ENCODE peak calls at places on chromosome 16, in five cellular contexts. One of them, this sample, is unnamed.

GRCh38 chr16:79510879-79511278 is 89.7 kb downstream of the MAF start:
- DNase-seq in esophagus squamous epithelium: no peak
- DNase-seq in esophagus muscularis mucosa: no peak
- DNase-seq in tibial nerve: no peak
- DNase-seq in A549: no peak
- DNase-seq in this sample: no peak

GRCh38 chr16:81816351-81816750 is 37.3 kb downstream of the PLCG2 start:
- DNase-seq in esophagus squamous epithelium: no peak
- DNase-seq in tibial nerve: no peak
- DNase-seq in esophagus muscularis mucosa: no peak
- DNase-seq in A549: no peak
- DNase-seq in this sample: no peak

GRCh38 chr16:14050297-14051027 is 20.7 kb upstream of the MRTFB start:
- DNase-seq in esophagus muscularis mucosa: no peak
- DNase-seq in tibial nerve: no peak
- DNase-seq in A549: peak
- DNase-seq in esophagus squamous epithelium: no peak
- DNase-seq in this sample: no peak

GRCh38 chr16:66167564-66168291 is 198.8 kb upstream of the CDH5 start:
- DNase-seq in A549: no peak
- DNase-seq in tibial nerve: no peak
- DNase-seq in esophagus squamous epithelium: no peak
- DNase-seq in esophagus muscularis mucosa: no peak
- DNase-seq in this sample: no peak

GRCh38 chr16:64174327-64174726 is 947.5 kb downstream of the CDH11 start:
- DNase-seq in tibial nerve: no peak
- DNase-seq in A549: no peak
- DNase-seq in esophagus muscularis mucosa: no peak
- DNase-seq in esophagus squamous epithelium: no peak
- DNase-seq in this sample: no peak

GRCh38 chr16:81601008-81601428 is 156.4 kb downstream of the CMIP start:
- DNase-seq in A549: peak
- DNase-seq in tibial nerve: no peak
- DNase-seq in esophagus squamous epithelium: no peak
- DNase-seq in esophagus muscularis mucosa: no peak
- DNase-seq in this sample: no peak

GRCh38 chr16:4402439-4403132 is 13.8 kb downstream of the CORO7 start:
- DNase-seq in A549: peak
- DNase-seq in esophagus squamous epithelium: no peak
- DNase-seq in tibial nerve: peak
- DNase-seq in esophagus muscularis mucosa: no peak
- DNase-seq in this sample: peak

GRCh38 chr16:72372082-72372615 is 200.2 kb upstream of the PMFBP1 start:
- DNase-seq in tibial nerve: no peak
- DNase-seq in A549: no peak
- DNase-seq in esophagus muscularis mucosa: no peak
- DNase-seq in esophagus squamous epithelium: no peak
- DNase-seq in this sample: no peak

GRCh38 chr16:57067347-57067746 is 25.0 kb upstream of the CPNE2 start:
- DNase-seq in esophagus muscularis mucosa: no peak
- DNase-seq in esophagus squamous epithelium: no peak
- DNase-seq in A549: no peak
- DNase-seq in tibial nerve: no peak
- DNase-seq in this sample: no peak

GRCh38 chr16:68756250-68757051 is 19.4 kb downstream of the CDH1 start:
- DNase-seq in tibial nerve: no peak
- DNase-seq in esophagus muscularis mucosa: no peak
- DNase-seq in A549: no peak
- DNase-seq in esophagus squamous epithelium: no peak
- DNase-seq in this sample: peak

GRCh38 chr16:68065716-68066305 is 19.4 kb upstream of the NFATC3 start:
- DNase-seq in A549: no peak
- DNase-seq in tibial nerve: no peak
- DNase-seq in esophagus muscularis mucosa: no peak
- DNase-seq in esophagus squamous epithelium: no peak
- DNase-seq in this sample: peak

GRCh38 chr16:30379165-30379783 is 3.1 kb downstream of the SEPTIN1 start:
- DNase-seq in esophagus muscularis mucosa: no peak
- DNase-seq in tibial nerve: no peak
- DNase-seq in A549: no peak
- DNase-seq in esophagus squamous epithelium: no peak
- DNase-seq in this sample: no peak

GRCh38 chr16:72897707-72898106 is 150.2 kb downstream of the ZFHX3 start:
- DNase-seq in esophagus squamous epithelium: no peak
- DNase-seq in tibial nerve: no peak
- DNase-seq in A549: no peak
- DNase-seq in esophagus muscularis mucosa: no peak
- DNase-seq in this sample: no peak

GRCh38 chr16:3945751-3946603 is 65.5 kb upstream of the CREBBP start:
- DNase-seq in A549: peak
- DNase-seq in tibial nerve: no peak
- DNase-seq in esophagus muscularis mucosa: no peak
- DNase-seq in esophagus squamous epithelium: no peak
- DNase-seq in this sample: peak

GRCh38 chr16:57752581-57753447 is 17.2 kb downstream of the KATNB1 start:
- DNase-seq in esophagus squamous epithelium: no peak
- DNase-seq in esophagus muscularis mucosa: no peak
- DNase-seq in tibial nerve: no peak
- DNase-seq in A549: no peak
- DNase-seq in this sample: no peak

GRCh38 chr16:66081967-66082366 is 284.5 kb upstream of the CDH5 start:
- DNase-seq in tibial nerve: no peak
- DNase-seq in A549: peak
- DNase-seq in esophagus squamous epithelium: no peak
- DNase-seq in esophagus muscularis mucosa: peak
- DNase-seq in this sample: no peak

GRCh38 chr16:50881331-50881830 is 139.5 kb downstream of the CYLD start:
- DNase-seq in tibial nerve: no peak
- DNase-seq in esophagus muscularis mucosa: peak
- DNase-seq in A549: no peak
- DNase-seq in esophagus squamous epithelium: no peak
- DNase-seq in this sample: no peak
- TF ChIP-seq POLR2A in tibial nerve: no peak
- TF ChIP-seq POLR2A in esophagus muscularis mucosa: no peak
- TF ChIP-seq POLR2A in A549: no peak
- TF ChIP-seq POLR2A in esophagus squamous epithelium: no peak
- TF ChIP-seq POLR2A in this sample: no peak

DNA sequence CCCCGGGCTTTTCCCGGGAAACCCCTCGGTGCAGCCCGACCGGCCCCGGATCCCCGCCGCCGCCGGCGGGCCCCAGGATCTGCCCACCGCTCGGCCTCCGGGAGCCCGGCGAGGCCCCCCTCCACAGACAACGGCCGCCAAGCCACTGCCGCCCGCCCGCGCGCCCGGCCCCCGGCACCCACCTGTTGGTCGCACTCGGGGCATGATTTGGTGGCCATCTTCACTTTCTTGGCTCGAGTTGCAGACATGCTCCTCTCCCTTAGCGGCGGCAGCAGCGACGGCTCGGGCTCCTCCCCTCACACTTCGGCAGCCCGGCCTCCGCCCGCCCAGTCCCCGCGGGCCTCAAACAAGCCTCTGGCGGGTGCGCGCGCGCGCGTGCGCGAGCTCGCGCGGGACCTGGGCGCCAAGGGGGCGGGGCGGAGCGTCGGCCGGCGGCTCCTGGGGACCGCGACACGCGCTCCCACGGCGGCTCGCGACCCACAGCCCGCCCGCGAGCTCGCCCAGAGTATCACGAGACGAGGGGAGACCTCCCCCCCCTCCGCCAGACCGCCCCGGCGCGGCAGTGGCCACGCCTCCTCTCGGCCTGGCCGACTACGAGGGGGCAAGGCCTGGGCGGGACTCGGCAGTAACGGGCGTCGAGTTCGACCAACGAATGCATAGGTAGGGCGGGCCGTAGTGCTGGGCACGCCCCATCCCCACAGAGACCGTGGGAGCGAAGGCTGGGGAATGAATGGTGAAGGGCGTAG is at the start of gene C16orf87:
- DNase-seq in tibial nerve: peak
- DNase-seq in esophagus squamous epithelium: peak
- DNase-seq in A549: peak
- DNase-seq in esophagus muscularis mucosa: peak
- DNase-seq in this sample: peak
- TF ChIP-seq POLR2A in tibial nerve: peak
- TF ChIP-seq POLR2A in esophagus squamous epithelium: peak
- TF ChIP-seq POLR2A in A549: peak
- TF ChIP-seq POLR2A in esophagus muscularis mucosa: no peak
- TF ChIP-seq POLR2A in this sample: no peak

GRCh38 chr16:53209489-53209888 is 154.7 kb downstream of the CHD9 start:
- DNase-seq in esophagus squamous epithelium: no peak
- DNase-seq in tibial nerve: no peak
- DNase-seq in esophagus muscularis mucosa: no peak
- DNase-seq in A549: no peak
- DNase-seq in this sample: no peak

GRCh38 chr16:53213542-53213941 is 158.8 kb downstream of the CHD9 start:
- DNase-seq in tibial nerve: no peak
- DNase-seq in A549: no peak
- DNase-seq in esophagus squamous epithelium: no peak
- DNase-seq in esophagus muscularis mucosa: no peak
- DNase-seq in this sample: no peak

GRCh38 chr16:53211253-53211652 is 156.5 kb downstream of the CHD9 start:
- DNase-seq in tibial nerve: no peak
- DNase-seq in A549: no peak
- DNase-seq in esophagus muscularis mucosa: no peak
- DNase-seq in esophagus squamous epithelium: no peak
- DNase-seq in this sample: no peak

GRCh38 chr16:53212899-53213235 is 158.1 kb downstream of the CHD9 start:
- DNase-seq in A549: no peak
- DNase-seq in esophagus muscularis mucosa: no peak
- DNase-seq in tibial nerve: no peak
- DNase-seq in esophagus squamous epithelium: no peak
- DNase-seq in this sample: no peak

GRCh38 chr16:53207810-53208752 is 153.3 kb downstream of the CHD9 start:
- DNase-seq in esophagus muscularis mucosa: no peak
- DNase-seq in esophagus squamous epithelium: no peak
- DNase-seq in A549: peak
- DNase-seq in tibial nerve: peak
- DNase-seq in this sample: peak
- TF ChIP-seq POLR2A in esophagus muscularis mucosa: no peak
- TF ChIP-seq POLR2A in esophagus squamous epithelium: no peak
- TF ChIP-seq POLR2A in A549: peak
- TF ChIP-seq POLR2A in tibial nerve: no peak
- TF ChIP-seq POLR2A in this sample: peak

GRCh38 chr16:11679250-11679649 is 11.0 kb downstream of the SNN start:
- DNase-seq in tibial nerve: no peak
- DNase-seq in esophagus squamous epithelium: no peak
- DNase-seq in esophagus muscularis mucosa: no peak
- DNase-seq in A549: no peak
- DNase-seq in this sample: no peak
- TF ChIP-seq POLR2A in tibial nerve: no peak
- TF ChIP-seq POLR2A in esophagus squamous epithelium: no peak
- TF ChIP-seq POLR2A in esophagus muscularis mucosa: no peak
- TF ChIP-seq POLR2A in A549: no peak
- TF ChIP-seq POLR2A in this sample: no peak